ENCODE peak calls at places on chromosomes 12 and 14, in ten cellular contexts. One of them, this sample, is unnamed.

GRCh38 chr12:116597886-116598285 is 38.7 kb downstream of the MAP1LC3B2 start:
- DNase-seq in pons: no peak
- DNase-seq in GM12865: no peak
- DNase-seq in HFFc6: peak; percentile 32
- DNase-seq in body of pancreas: no peak
- DNase-seq in dorsolateral prefrontal cortex: no peak
- DNase-seq in effector CD8-positive, alpha-beta T cell: no peak
- DNase-seq in iris pigment epithelial cell: no peak
- DNase-seq in left ventricle myocardium inferior: no peak
- DNase-seq in GM19239: no peak
- DNase-seq in this sample: no peak

GRCh38 chr12:90954428-90954827 is 548 bp downstream of the CCER1 start:
- DNase-seq in effector CD8-positive, alpha-beta T cell: no peak
- DNase-seq in HFFc6: no peak
- DNase-seq in dorsolateral prefrontal cortex: no peak
- DNase-seq in left ventricle myocardium inferior: no peak
- DNase-seq in iris pigment epithelial cell: no peak
- DNase-seq in GM19239: no peak
- DNase-seq in body of pancreas: no peak
- DNase-seq in GM12865: no peak
- DNase-seq in pons: no peak
- DNase-seq in this sample: no peak

GRCh38 chr12:118409834-118410233 is 33.5 kb downstream of the SUDS3 start:
- DNase-seq in GM12865: no peak
- DNase-seq in body of pancreas: peak; percentile 17
- DNase-seq in pons: no peak
- DNase-seq in left ventricle myocardium inferior: no peak
- DNase-seq in effector CD8-positive, alpha-beta T cell: no peak
- DNase-seq in HFFc6: no peak
- DNase-seq in iris pigment epithelial cell: no peak
- DNase-seq in dorsolateral prefrontal cortex: no peak
- DNase-seq in GM19239: no peak
- DNase-seq in this sample: no peak

GRCh38 chr12:4116251-4117111 is 157.1 kb upstream of the CCND2 start:
- DNase-seq in dorsolateral prefrontal cortex: no peak
- DNase-seq in iris pigment epithelial cell: peak; percentile 88
- DNase-seq in left ventricle myocardium inferior: no peak
- DNase-seq in GM19239: no peak
- DNase-seq in HFFc6: peak; percentile 78
- DNase-seq in pons: no peak
- DNase-seq in body of pancreas: no peak
- DNase-seq in effector CD8-positive, alpha-beta T cell: no peak
- DNase-seq in GM12865: peak; percentile 39
- DNase-seq in this sample: peak; percentile 85

GRCh38 chr12:32444895-32445294 is 45.5 kb downstream of the FGD4 start:
- DNase-seq in GM19239: no peak
- DNase-seq in HFFc6: peak; percentile 20
- DNase-seq in iris pigment epithelial cell: peak; percentile 90
- DNase-seq in pons: no peak
- DNase-seq in body of pancreas: peak; percentile 35
- DNase-seq in effector CD8-positive, alpha-beta T cell: no peak
- DNase-seq in GM12865: no peak
- DNase-seq in dorsolateral prefrontal cortex: no peak
- DNase-seq in left ventricle myocardium inferior: no peak
- DNase-seq in this sample: peak; percentile 96

GRCh38 chr12:51028126-51028810 is 2.1 kb upstream of the SLC11A2 start:
- DNase-seq in body of pancreas: no peak
- DNase-seq in effector CD8-positive, alpha-beta T cell: no peak
- DNase-seq in iris pigment epithelial cell: peak; percentile 63
- DNase-seq in dorsolateral prefrontal cortex: no peak
- DNase-seq in HFFc6: peak; percentile 42
- DNase-seq in pons: peak; percentile 83
- DNase-seq in GM12865: peak; percentile 56
- DNase-seq in left ventricle myocardium inferior: no peak
- DNase-seq in GM19239: no peak
- DNase-seq in this sample: peak; percentile 68

GRCh38 chr12:116423053-116423452 is 136.1 kb upstream of the MAP1LC3B2 start:
- DNase-seq in GM19239: no peak
- DNase-seq in dorsolateral prefrontal cortex: no peak
- DNase-seq in iris pigment epithelial cell: peak; percentile 74
- DNase-seq in left ventricle myocardium inferior: no peak
- DNase-seq in HFFc6: peak; percentile 68
- DNase-seq in body of pancreas: no peak
- DNase-seq in effector CD8-positive, alpha-beta T cell: no peak
- DNase-seq in pons: no peak
- DNase-seq in GM12865: no peak
- DNase-seq in this sample: peak; percentile 49

GRCh38 chr14:55562135-55562534 is 17.9 kb upstream of the KTN1 start:
- DNase-seq in left ventricle myocardium inferior: no peak
- DNase-seq in dorsolateral prefrontal cortex: no peak
- DNase-seq in iris pigment epithelial cell: no peak
- DNase-seq in body of pancreas: no peak
- DNase-seq in GM19239: no peak
- DNase-seq in HFFc6: no peak
- DNase-seq in pons: no peak
- DNase-seq in GM12865: no peak
- DNase-seq in effector CD8-positive, alpha-beta T cell: no peak
- DNase-seq in this sample: peak; percentile 27

GRCh38 chr14:100383727-100384158 is 60.6 kb downstream of the SLC25A47 start:
- DNase-seq in effector CD8-positive, alpha-beta T cell: peak; percentile 50
- DNase-seq in pons: peak; percentile 60
- DNase-seq in GM19239: peak; percentile 55
- DNase-seq in left ventricle myocardium inferior: peak; percentile 53
- DNase-seq in iris pigment epithelial cell: peak; percentile 50
- DNase-seq in body of pancreas: peak; percentile 71
- DNase-seq in HFFc6: peak; percentile 33
- DNase-seq in GM12865: peak; percentile 65
- DNase-seq in dorsolateral prefrontal cortex: peak; percentile 73
- DNase-seq in this sample: no peak

GRCh38 chr12:14216405-14217294 is 148.8 kb upstream of the ATF7IP start:
- DNase-seq in HFFc6: no peak
- DNase-seq in iris pigment epithelial cell: peak; percentile 12
- DNase-seq in left ventricle myocardium inferior: no peak
- DNase-seq in body of pancreas: no peak
- DNase-seq in GM19239: no peak
- DNase-seq in pons: no peak
- DNase-seq in GM12865: peak; percentile 46
- DNase-seq in dorsolateral prefrontal cortex: no peak
- DNase-seq in effector CD8-positive, alpha-beta T cell: no peak
- DNase-seq in this sample: peak; percentile 44

GRCh38 chr12:41521872-41522379 is 333.8 kb downstream of the PDZRN4 start:
- DNase-seq in GM19239: peak; percentile 5
- DNase-seq in pons: peak; percentile 11
- DNase-seq in HFFc6: peak; percentile 88
- DNase-seq in dorsolateral prefrontal cortex: no peak
- DNase-seq in effector CD8-positive, alpha-beta T cell: no peak
- DNase-seq in iris pigment epithelial cell: peak; percentile 95
- DNase-seq in body of pancreas: no peak
- DNase-seq in left ventricle myocardium inferior: no peak
- DNase-seq in GM12865: peak; percentile 25
- DNase-seq in this sample: peak; percentile 93

GRCh38 chr12:7151532-7151931 is 21.4 kb downstream of the CLSTN3 start:
- DNase-seq in GM12865: no peak
- DNase-seq in iris pigment epithelial cell: no peak
- DNase-seq in effector CD8-positive, alpha-beta T cell: no peak
- DNase-seq in HFFc6: no peak
- DNase-seq in body of pancreas: no peak
- DNase-seq in dorsolateral prefrontal cortex: no peak
- DNase-seq in pons: no peak
- DNase-seq in GM19239: no peak
- DNase-seq in left ventricle myocardium inferior: no peak
- DNase-seq in this sample: no peak

GRCh38 chr14:92637864-92638263 is 110.6 kb downstream of the LGMN start:
- DNase-seq in iris pigment epithelial cell: no peak
- DNase-seq in HFFc6: no peak
- DNase-seq in pons: no peak
- DNase-seq in left ventricle myocardium inferior: no peak
- DNase-seq in effector CD8-positive, alpha-beta T cell: no peak
- DNase-seq in body of pancreas: no peak
- DNase-seq in GM12865: no peak
- DNase-seq in GM19239: no peak
- DNase-seq in dorsolateral prefrontal cortex: peak; percentile 15
- DNase-seq in this sample: no peak

GRCh38 chr14:96145116-96145864 is 59.3 kb upstream of the BDKRB2 start:
- DNase-seq in dorsolateral prefrontal cortex: no peak
- DNase-seq in GM12865: no peak
- DNase-seq in HFFc6: peak; percentile 86
- DNase-seq in GM19239: no peak
- DNase-seq in left ventricle myocardium inferior: no peak
- DNase-seq in body of pancreas: no peak
- DNase-seq in effector CD8-positive, alpha-beta T cell: no peak
- DNase-seq in pons: no peak
- DNase-seq in iris pigment epithelial cell: peak; percentile 88
- DNase-seq in this sample: no peak

GRCh38 chr12:109169262-109169661 is 52.9 kb downstream of the ACACB start:
- DNase-seq in dorsolateral prefrontal cortex: peak; percentile 8
- DNase-seq in GM19239: no peak
- DNase-seq in left ventricle myocardium inferior: no peak
- DNase-seq in body of pancreas: no peak
- DNase-seq in GM12865: no peak
- DNase-seq in effector CD8-positive, alpha-beta T cell: no peak
- DNase-seq in iris pigment epithelial cell: no peak
- DNase-seq in HFFc6: no peak
- DNase-seq in pons: no peak
- DNase-seq in this sample: no peak

GRCh38 chr12:54750-55535 is 11.6 kb upstream of the IQSEC3 start:
- DNase-seq in dorsolateral prefrontal cortex: no peak
- DNase-seq in GM19239: no peak
- DNase-seq in effector CD8-positive, alpha-beta T cell: no peak
- DNase-seq in iris pigment epithelial cell: no peak
- DNase-seq in HFFc6: no peak
- DNase-seq in body of pancreas: no peak
- DNase-seq in left ventricle myocardium inferior: no peak
- DNase-seq in pons: no peak
- DNase-seq in GM12865: no peak
- DNase-seq in this sample: no peak

GRCh38 chr12:51320311-51320694 is 3.7 kb downstream of the BIN2 start:
- DNase-seq in HFFc6: no peak
- DNase-seq in GM12865: no peak
- DNase-seq in effector CD8-positive, alpha-beta T cell: no peak
- DNase-seq in dorsolateral prefrontal cortex: no peak
- DNase-seq in left ventricle myocardium inferior: no peak
- DNase-seq in body of pancreas: no peak
- DNase-seq in pons: no peak
- DNase-seq in iris pigment epithelial cell: no peak
- DNase-seq in GM19239: no peak
- DNase-seq in this sample: no peak

GRCh38 chr12:42730286-42730685 is 140.7 kb upstream of the PRICKLE1 start:
- DNase-seq in body of pancreas: no peak
- DNase-seq in pons: no peak
- DNase-seq in dorsolateral prefrontal cortex: no peak
- DNase-seq in left ventricle myocardium inferior: no peak
- DNase-seq in HFFc6: peak; percentile 3
- DNase-seq in GM12865: no peak
- DNase-seq in iris pigment epithelial cell: peak; percentile 53
- DNase-seq in GM19239: no peak
- DNase-seq in effector CD8-positive, alpha-beta T cell: no peak
- DNase-seq in this sample: no peak

GRCh38 chr12:31749024-31749704 is 20.3 kb upstream of the AMN1 start:
- DNase-seq in left ventricle myocardium inferior: no peak
- DNase-seq in GM12865: peak; percentile 98
- DNase-seq in HFFc6: peak; percentile 95
- DNase-seq in GM19239: peak; percentile 45
- DNase-seq in body of pancreas: peak; percentile 83
- DNase-seq in iris pigment epithelial cell: peak; percentile 99
- DNase-seq in pons: peak; percentile 20
- DNase-seq in dorsolateral prefrontal cortex: no peak
- DNase-seq in effector CD8-positive, alpha-beta T cell: no peak
- DNase-seq in this sample: peak; percentile 100

GRCh38 chr12:120394483-120395367 is 25.8 kb upstream of the MSI1 start:
- DNase-seq in left ventricle myocardium inferior: no peak
- DNase-seq in dorsolateral prefrontal cortex: no peak
- DNase-seq in iris pigment epithelial cell: no peak
- DNase-seq in GM12865: no peak
- DNase-seq in effector CD8-positive, alpha-beta T cell: no peak
- DNase-seq in HFFc6: no peak
- DNase-seq in pons: no peak
- DNase-seq in GM19239: no peak
- DNase-seq in body of pancreas: peak; percentile 79
- DNase-seq in this sample: peak; percentile 74

GRCh38 chr12:57842342-57843294 is 3.9 kb downstream of the CTDSP2 start:
- DNase-seq in GM12865: no peak
- DNase-seq in iris pigment epithelial cell: peak; percentile 42
- DNase-seq in dorsolateral prefrontal cortex: no peak
- DNase-seq in HFFc6: peak; percentile 17
- DNase-seq in effector CD8-positive, alpha-beta T cell: peak; percentile 8
- DNase-seq in body of pancreas: no peak
- DNase-seq in left ventricle myocardium inferior: no peak
- DNase-seq in GM19239: no peak
- DNase-seq in pons: no peak
- DNase-seq in this sample: no peak

GRCh38 chr12:75587340-75588106 is 76.1 kb upstream of the KRR1 start:
- DNase-seq in dorsolateral prefrontal cortex: no peak
- DNase-seq in GM19239: no peak
- DNase-seq in effector CD8-positive, alpha-beta T cell: no peak
- DNase-seq in body of pancreas: no peak
- DNase-seq in GM12865: no peak
- DNase-seq in left ventricle myocardium inferior: no peak
- DNase-seq in HFFc6: peak; percentile 20
- DNase-seq in pons: no peak
- DNase-seq in iris pigment epithelial cell: peak; percentile 34
- DNase-seq in this sample: no peak

GRCh38 chr12:69639400-69640016 is 28.8 kb upstream of the LRRC10 start:
- DNase-seq in pons: peak; percentile 53
- DNase-seq in GM19239: peak; percentile 59
- DNase-seq in GM12865: peak; percentile 72
- DNase-seq in effector CD8-positive, alpha-beta T cell: peak; percentile 31
- DNase-seq in body of pancreas: peak; percentile 70
- DNase-seq in iris pigment epithelial cell: peak; percentile 73
- DNase-seq in HFFc6: peak; percentile 59
- DNase-seq in dorsolateral prefrontal cortex: peak; percentile 70
- DNase-seq in left ventricle myocardium inferior: peak; percentile 48
- DNase-seq in this sample: peak; percentile 44

GRCh38 chr12:46933947-46934346 is 108.2 kb upstream of the SLC38A4 start:
- DNase-seq in effector CD8-positive, alpha-beta T cell: no peak
- DNase-seq in pons: peak; percentile 73
- DNase-seq in GM12865: peak; percentile 28
- DNase-seq in left ventricle myocardium inferior: no peak
- DNase-seq in iris pigment epithelial cell: peak; percentile 73
- DNase-seq in GM19239: no peak
- DNase-seq in dorsolateral prefrontal cortex: no peak
- DNase-seq in HFFc6: peak; percentile 69
- DNase-seq in body of pancreas: no peak
- DNase-seq in this sample: peak; percentile 73

GRCh38 chr14:99564256-99564902 is 39.6 kb downstream of the CCDC85C start:
- DNase-seq in effector CD8-positive, alpha-beta T cell: no peak
- DNase-seq in pons: peak; percentile 81
- DNase-seq in dorsolateral prefrontal cortex: no peak
- DNase-seq in iris pigment epithelial cell: peak; percentile 51
- DNase-seq in HFFc6: peak; percentile 37
- DNase-seq in body of pancreas: peak; percentile 59
- DNase-seq in left ventricle myocardium inferior: peak; percentile 62
- DNase-seq in GM19239: no peak
- DNase-seq in GM12865: no peak
- DNase-seq in this sample: no peak

GRCh38 chr12:48189331-48190125 is 6.1 kb downstream of the CCDC184 start:
- DNase-seq in GM12865: peak; percentile 71
- DNase-seq in left ventricle myocardium inferior: peak; percentile 33
- DNase-seq in effector CD8-positive, alpha-beta T cell: peak; percentile 48
- DNase-seq in body of pancreas: peak; percentile 74
- DNase-seq in dorsolateral prefrontal cortex: peak; percentile 57
- DNase-seq in GM19239: no peak
- DNase-seq in HFFc6: peak; percentile 60
- DNase-seq in iris pigment epithelial cell: peak; percentile 67
- DNase-seq in pons: peak; percentile 89
- DNase-seq in this sample: peak; percentile 75

GRCh38 chr12:64946132-64946829 is 121.8 kb downstream of the TBC1D30 start:
- DNase-seq in body of pancreas: peak; percentile 14
- DNase-seq in GM12865: no peak
- DNase-seq in HFFc6: no peak
- DNase-seq in iris pigment epithelial cell: peak; percentile 38
- DNase-seq in dorsolateral prefrontal cortex: peak; percentile 79
- DNase-seq in pons: peak; percentile 99
- DNase-seq in effector CD8-positive, alpha-beta T cell: no peak
- DNase-seq in left ventricle myocardium inferior: peak; percentile 63
- DNase-seq in GM19239: no peak
- DNase-seq in this sample: no peak

GRCh38 chr12:56931474-56931978 is 2.7 kb downstream of the SDR9C7 start:
- DNase-seq in dorsolateral prefrontal cortex: no peak
- DNase-seq in body of pancreas: no peak
- DNase-seq in effector CD8-positive, alpha-beta T cell: no peak
- DNase-seq in left ventricle myocardium inferior: no peak
- DNase-seq in iris pigment epithelial cell: peak; percentile 83
- DNase-seq in HFFc6: peak; percentile 34
- DNase-seq in pons: peak; percentile 24
- DNase-seq in GM19239: no peak
- DNase-seq in GM12865: peak; percentile 74
- DNase-seq in this sample: peak; percentile 25